ENCODE peak calls at places on chromosomes 5 and 9, in seven cellular contexts. I, J, Y, R, M, E and L are unnamed samples.

GRCh38 chr5:33363537-33363936 is 77.2 kb upstream of the TARS1 start:
- DNase-seq in E (no peak), I (no peak), M (no peak), J (no peak), Y (no peak), R (no peak), L (no peak)

GRCh38 chr5:140549237-140550144 is 2.0 kb downstream of the EIF4EBP3 start:
- DNase-seq in I (no peak), J (peak), E (no peak), M (peak), Y (no peak), R (peak), L (no peak)

GRCh38 chr5:72599519-72600400 is 92.5 kb upstream of the ZNF366 start:
- DNase-seq in R (no peak), I (no peak), M (peak), J (no peak), E (peak), Y (no peak), L (no peak)

GRCh38 chr5:132495672-132496630 is 5.4 kb upstream of the IRF1 start:
- DNase-seq in R (peak), Y (peak), E (peak), I (peak), M (peak), J (peak), L (peak)

GRCh38 chr9:71079451-71079850 is 42.0 kb downstream of the TRPM3 start:
- DNase-seq in Y (no peak), J (no peak), M (peak), E (no peak), R (no peak), I (no peak), L (no peak)

GRCh38 chr5:2182020-2182419 is 299.3 kb upstream of the IRX4 start:
- DNase-seq in E (no peak), M (no peak), Y (no peak), J (no peak), R (no peak), I (no peak), L (no peak)

GRCh38 chr5:127567026-127567768 is 49.8 kb downstream of the PRRC1 start:
- DNase-seq in I (no peak), M (no peak), E (no peak), R (no peak), Y (no peak), J (no peak), L (no peak)

GRCh38 chr9:34490360-34490759 is 31.8 kb downstream of the DNAI1 start:
- DNase-seq in R (no peak), M (no peak), E (no peak), Y (no peak), I (no peak), J (no peak), L (no peak)

GRCh38 chr5:33409435-33410146 is 31.2 kb upstream of the TARS1 start:
- DNase-seq in E (no peak), Y (no peak), I (no peak), M (peak), R (no peak), J (no peak), L (no peak)

GRCh38 chr9:12884736-12885395 is 110.0 kb downstream of the LURAP1L start:
- DNase-seq in J (peak), R (no peak), Y (no peak), M (peak), E (peak), I (no peak), L (no peak)

GRCh38 chr5:458547-459353 is 15.8 kb downstream of the EXOC3 start:
- DNase-seq in R (peak), M (peak), Y (no peak), J (no peak), I (peak), E (peak), L (peak)

GRCh38 chr5:147427784-147428401 is 82.0 kb downstream of the DPYSL3 start:
- DNase-seq in R (peak), E (no peak), J (no peak), M (peak), I (no peak), Y (no peak), L (no peak)

GRCh38 chr9:121885345-121885901 is 207.7 kb downstream of the TTLL11 start:
- DNase-seq in E (peak), J (no peak), Y (no peak), M (peak), I (no peak), R (no peak), L (no peak)

GRCh38 chr9:101880846-101881245 is 142.4 kb upstream of the GRIN3A start:
- DNase-seq in M (no peak), I (no peak), J (no peak), R (no peak), Y (no peak), E (no peak), L (no peak)

GRCh38 chr5:98103807-98104206 is 669.7 kb upstream of the RGMB start:
- DNase-seq in J (no peak), M (no peak), I (no peak), E (no peak), R (no peak), Y (no peak), L (no peak)

GRCh38 chr5:127442085-127442484 is 75.4 kb upstream of the PRRC1 start:
- DNase-seq in I (no peak), R (no peak), E (no peak), M (peak), Y (no peak), J (no peak), L (no peak)

GRCh38 chr5:180802325-180803180 is at the start of gene MGAT1:
- DNase-seq in Y (peak), R (peak), J (peak), M (peak), I (peak), E (peak), L (peak)

GRCh38 chr5:154198611-154199230 is 8.2 kb downstream of the GALNT10 start:
- DNase-seq in Y (no peak), E (peak), J (no peak), R (no peak), I (no peak), M (peak), L (no peak)

GRCh38 chr9:5361326-5362005 is 21.8 kb upstream of the RLN1 start:
- DNase-seq in Y (no peak), J (no peak), E (no peak), R (no peak), I (no peak), M (no peak), L (no peak)

GRCh38 chr9:110869931-110870330 is 168.3 kb downstream of the LPAR1 start:
- DNase-seq in E (no peak), Y (no peak), J (no peak), I (no peak), M (no peak), R (no peak), L (no peak)

GRCh38 chr5:53406630-53407316 is 73.7 kb upstream of the FST start:
- DNase-seq in J (no peak), E (peak), I (no peak), M (peak), R (no peak), Y (no peak), L (no peak)

GRCh38 chr5:177491429-177491945 is 5.9 kb downstream of the PDLIM7 start:
- DNase-seq in R (no peak), I (peak), J (no peak), E (no peak), M (no peak), Y (no peak), L (no peak)

GRCh38 chr9:116860509-116861120 is 173.5 kb downstream of the TRIM32 start:
- DNase-seq in E (peak), J (peak), R (peak), Y (no peak), I (peak), M (peak), L (no peak)

GRCh38 chr5:129477544-129477943 is 17.4 kb downstream of the ADAMTS19 start:
- DNase-seq in J (no peak), E (no peak), M (no peak), Y (no peak), R (no peak), I (no peak), L (no peak)

GRCh38 chr9:21965401-21965951 is 28.7 kb downstream of the CDKN2A start:
- DNase-seq in J (peak), Y (no peak), R (peak), M (peak), E (no peak), I (peak), L (no peak)